ENCODE peak calls at places on chromosomes 12 and 14, in four cellular contexts. X is trophoblast cell, O is Peyer's patch, P is A549. Q is an unnamed sample. For H3K4me1, the result is how much of the 10 kb centered on the place peaks cover.

GRCh38 chr12:118103601-118104382 is at the start of gene VSIG10:
- DNase-seq in X (peak), O (peak), P (peak), Q (peak)

GRCh38 chr12:95723693-95724384 is 66.7 kb downstream of the NTN4 start:
- DNase-seq in X (no peak), O (no peak), P (peak), Q (peak)

GRCh38 chr12:96448287-96448686 is 41.1 kb upstream of the CFAP54 start:
- DNase-seq in X (peak), O (no peak), P (no peak), Q (no peak)

GRCh38 chr12:13135336-13136178 is 32.1 kb upstream of the GSG1 start:
- DNase-seq in X (peak), O (no peak), P (peak), Q (no peak)

GRCh38 chr12:121428883-121429282 is 29.0 kb downstream of the RNF34 start:
- DNase-seq in X (no peak), O (no peak), P (no peak), Q (no peak)

GRCh38 chr12:10293570-10294227 is 14.0 kb upstream of the KLRD1 start:
- DNase-seq in X (no peak), O (no peak), P (no peak), Q (no peak)

GRCh38 chr12:52311282-52311643 is 9.9 kb downstream of the KRT83 start:
- DNase-seq in X (peak), O (no peak), P (no peak), Q (no peak)

GRCh38 chr12:115341442-115341841 is 657.5 kb upstream of the TBX3 start:
- DNase-seq in X (peak), O (peak), P (peak), Q (no peak)

GRCh38 chr12:106171117-106171750 is 32.5 kb upstream of the NUAK1 start:
- DNase-seq in X (no peak), O (no peak), P (no peak), Q (peak)

GRCh38 chr14:77024171-77024627 is 4.3 kb downstream of the IRF2BPL start:
- DNase-seq in X (peak), O (peak), P (peak), Q (no peak)

GRCh38 chr12:75704664-75705063 is 193.3 kb upstream of the KRR1 start:
- DNase-seq in X (no peak), O (no peak), P (no peak), Q (no peak)

GRCh38 chr12:13167226-13167625 is 29.3 kb upstream of the EMP1 start:
- DNase-seq in X (peak), O (no peak), P (no peak), Q (no peak)

GRCh38 chr12:109982211-109982610 is 14.0 kb downstream of the GIT2 start:
- DNase-seq in X (no peak), O (no peak), P (no peak), Q (no peak)

DNA sequence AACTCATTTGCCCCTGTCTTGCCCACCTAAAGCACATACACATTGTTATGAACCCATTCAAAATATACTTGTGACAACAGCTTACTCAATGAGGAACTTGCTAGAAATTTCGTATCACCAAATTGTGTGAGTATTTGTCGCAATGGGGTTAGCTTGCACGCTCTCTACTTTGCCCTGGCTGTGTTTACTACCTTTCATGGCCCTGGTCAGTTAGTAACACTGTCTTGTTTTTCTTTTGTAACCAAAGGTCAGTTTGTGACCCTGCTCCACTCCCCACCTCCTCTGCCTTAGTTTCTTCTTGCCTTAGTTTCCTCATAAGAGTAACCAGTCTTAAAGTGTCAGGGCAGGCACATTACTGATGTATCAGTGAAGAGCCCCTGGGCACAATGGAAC is 205.8 kb upstream of the EEA1 start:
- DNase-seq in X (no peak), O (no peak), P (no peak), Q (no peak)
- H3K4me1 ChIP-seq in X (under half), O (under half), P (under half), Q (under half)

DNA sequence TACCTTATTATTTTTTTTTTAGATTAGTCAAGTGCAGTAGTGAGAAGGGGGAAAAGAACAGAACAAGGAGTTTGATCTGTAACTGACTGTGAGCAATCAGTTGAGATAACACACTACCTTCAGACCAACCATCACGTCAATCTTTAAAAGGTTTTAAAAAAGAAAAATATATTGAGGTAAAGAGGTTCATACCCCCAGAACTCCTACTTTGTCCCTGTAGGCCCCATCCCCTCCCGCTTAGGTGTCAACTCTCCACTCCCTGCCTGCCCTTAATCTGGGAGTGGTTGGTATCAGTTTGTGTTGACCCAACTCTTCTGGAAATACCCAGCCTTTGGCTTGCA is 16.2 kb downstream of the MMP14 start:
- DNase-seq in X (no peak), O (no peak), P (no peak), Q (no peak)
- H3K4me1 ChIP-seq in X (under half), O (under half), P (under half), Q (under half)

GRCh38 chr12:49662998-49663843 is 39.9 kb downstream of the PRPF40B start:
- DNase-seq in X (no peak), O (peak), P (no peak), Q (peak)

GRCh38 chr12:49664167-49664566 is 40.8 kb downstream of the PRPF40B start:
- DNase-seq in X (no peak), O (no peak), P (no peak), Q (no peak)

GRCh38 chr12:49658276-49658675 is 34.9 kb downstream of the PRPF40B start:
- DNase-seq in X (no peak), O (no peak), P (no peak), Q (no peak)

GRCh38 chr12:49659753-49660152 is 36.4 kb downstream of the PRPF40B start:
- DNase-seq in X (no peak), O (no peak), P (no peak), Q (no peak)

DNA sequence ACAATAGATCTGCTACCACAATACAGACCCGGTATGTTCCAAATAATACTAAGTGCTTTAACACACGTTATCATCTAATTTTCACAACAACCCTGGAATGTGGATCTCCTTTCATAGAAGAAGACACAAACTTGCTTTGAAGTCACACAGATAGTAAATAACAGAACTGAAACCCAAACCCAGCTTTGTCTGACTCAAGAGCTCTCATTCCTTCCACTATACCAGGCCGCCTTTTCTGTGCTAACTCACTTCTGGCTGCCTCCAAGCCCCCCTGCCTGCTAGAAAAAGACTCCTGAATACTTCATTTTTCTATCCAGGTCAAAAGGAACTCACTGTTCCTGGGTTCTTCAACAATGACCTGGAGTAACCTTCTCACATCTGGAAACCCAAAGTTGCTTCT is 37.8 kb downstream of the PRPF40B start:
- DNase-seq in X (no peak), O (no peak), P (no peak), Q (no peak)
- H3K4me1 ChIP-seq in X (under half), O (under half), P (under half), Q (under half)

GRCh38 chr14:100098171-100098570 is 32.9 kb downstream of the EVL start:
- DNase-seq in X (no peak), O (no peak), P (no peak), Q (no peak)

GRCh38 chr14:100093322-100093721 is 28.1 kb downstream of the EVL start:
- DNase-seq in X (no peak), O (no peak), P (no peak), Q (no peak)

GRCh38 chr14:100100032-100100405 is 34.8 kb downstream of the EVL start:
- DNase-seq in X (peak), O (no peak), P (no peak), Q (no peak)

GRCh38 chr14:100092832-100093231 is 27.6 kb downstream of the EVL start:
- DNase-seq in X (no peak), O (no peak), P (no peak), Q (no peak)

DNA sequence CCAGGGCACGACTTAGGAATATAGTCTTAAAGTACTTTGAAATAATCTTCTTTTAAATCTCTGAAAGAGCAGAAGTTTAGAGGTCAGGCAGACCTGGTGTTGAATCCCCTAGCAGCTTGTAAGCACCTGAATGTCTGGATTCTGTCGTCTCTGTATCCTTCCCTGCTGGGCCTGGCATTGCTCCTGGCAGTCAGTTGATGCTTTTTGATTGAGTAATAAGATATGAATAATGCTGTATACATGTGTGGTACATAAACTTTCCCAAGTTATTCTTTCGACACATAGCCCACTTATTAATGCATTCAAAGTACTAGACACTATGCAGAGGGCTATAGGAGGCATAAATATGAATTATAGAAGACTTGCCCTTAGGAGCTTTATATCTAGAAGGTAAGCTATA is 31.4 kb downstream of the EVL start:
- DNase-seq in X (no peak), O (no peak), P (no peak), Q (no peak)
- H3K4me1 ChIP-seq in X (under half), O (under half), P (under half), Q (under half)